ENCODE peak calls at places on chromosomes 13 and 19, in six cellular contexts. X is islet precursor cell; Q is posterior cingulate gyrus; U is NT2/D1; A is stimulated activated CD8-positive, alpha-beta memory T cell treated with anti-CD3 and anti-CD28 coated beads, Interleukin-7, amount 100 ng/mL, for 48 hours; K is caudate nucleus. M is an unnamed sample.

GRCh38 chr19:34962281-34962944 is 1.6 kb downstream of the ZNF792 start:
- DNase-seq in X (no peak), Q (no peak), U (no peak), A (no peak), K (no peak), M (peak; percentile 59)

GRCh38 chr19:30668521-30669155 is 296.5 kb downstream of the ZNF536 start:
- DNase-seq in X (peak; percentile 21), Q (no peak), U (no peak), A (no peak), K (no peak), M (no peak)

GRCh38 chr13:29515372-29515771 is 80.1 kb downstream of the SLC7A1 start:
- DNase-seq in X (no peak), Q (no peak), U (no peak), A (no peak), K (no peak), M (no peak)

GRCh38 chr19:5563008-5563431 is 4.7 kb downstream of the TINCR start:
- DNase-seq in X (peak; percentile 64), Q (no peak), U (no peak), A (no peak), K (no peak), M (no peak)

GRCh38 chr19:1672038-1672768 is 19.8 kb upstream of the TCF3 start:
- DNase-seq in X (no peak), Q (no peak), U (no peak), A (no peak), K (peak; percentile 15), M (peak; percentile 75)

GRCh38 chr19:53876651-53877224 is 5.3 kb upstream of the PRKCG start:
- DNase-seq in X (no peak), Q (no peak), U (no peak), A (no peak), K (no peak), M (no peak)

GRCh38 chr19:16896913-16897571 is 8.2 kb downstream of the F2RL3 start:
- DNase-seq in X (peak; percentile 99), Q (no peak), U (peak; percentile 83), A (peak; percentile 34), K (peak; percentile 19), M (peak; percentile 86)

GRCh38 chr19:18290250-18291018 is 9.0 kb upstream of the JUND start:
- DNase-seq in X (peak; percentile 50), Q (no peak), U (no peak), A (peak; percentile 93), K (no peak), M (no peak)

GRCh38 chr19:46295401-46296308 is 1.2 kb upstream of the HIF3A start:
- DNase-seq in X (no peak), Q (no peak), U (no peak), A (no peak), K (no peak), M (peak; percentile 66)

M was measured in Peyer's patch.